ENCODE peak calls at places on chromosomes 13 and 19, in ten cellular contexts. U is fibroblast of the aortic adventitia, N is adrenal gland, D is thoracic aorta, L is BE2C, C is ovary, S is ascending aorta, X is neural progenitor cell, F is fibroblast of pulmonary artery, J is tibial nerve. Y is an unnamed sample.
A peak's percentile ranks its signal among the peaks of the same experiment; 100 is the strongest.

GRCh38 chr13:112229992-112230872 is 145.9 kb upstream of the SPACA7 start:
- DNase-seq in U (no peak), C (no peak), N (no peak), S (no peak), L (no peak), X (no peak), J (no peak), F (no peak), D (no peak), Y (no peak)

GRCh38 chr19:38744298-38744681 is at the start of gene CAPN12:
- DNase-seq in U (no peak), L (no peak), J (no peak), N (no peak), X (no peak), C (no peak), F (no peak), D (no peak), S (no peak), Y (no peak)

GRCh38 chr13:26377038-26377437 is 123.1 kb downstream of the CDK8 start:
- DNase-seq in S (no peak), D (no peak), J (no peak), F (peak; percentile 20), L (peak; percentile 51), N (no peak), C (no peak), U (peak; percentile 11), X (peak; percentile 69), Y (no peak)

GRCh38 chr13:45143346-45143751 is 23.0 kb downstream of the GTF2F2 start:
- DNase-seq in S (no peak), X (no peak), F (peak; percentile 63), U (no peak), N (no peak), C (no peak), D (no peak), L (no peak), J (no peak), Y (no peak)

GRCh38 chr13:31119966-31120733 is 41.6 kb downstream of the HSPH1 start:
- DNase-seq in N (no peak), L (no peak), F (peak; percentile 29), U (peak; percentile 10), X (no peak), C (no peak), D (no peak), S (no peak), J (no peak), Y (peak; percentile 26)

GRCh38 chr19:45090034-45090433 is 2.9 kb upstream of the PPP1R37 start:
- DNase-seq in U (no peak), C (no peak), L (no peak), J (no peak), F (no peak), S (no peak), N (no peak), X (no peak), D (no peak), Y (no peak)

GRCh38 chr19:55289117-55289796 is 5.5 kb downstream of the BRSK1 start:
- DNase-seq in L (no peak), N (no peak), X (no peak), F (no peak), J (no peak), C (no peak), U (peak; percentile 7), D (no peak), S (no peak), Y (no peak)

GRCh38 chr19:55463583-55464031 is 944 bp downstream of the C19orf85 start:
- DNase-seq in U (no peak), J (no peak), S (no peak), L (peak; percentile 9), F (no peak), C (no peak), N (no peak), X (no peak), D (no peak), Y (no peak)

GRCh38 chr19:49791776-49792445 is 21.2 kb downstream of the FUZ start:
- DNase-seq in D (no peak), S (no peak), U (no peak), J (no peak), X (no peak), N (no peak), L (no peak), F (no peak), C (no peak), Y (no peak)

GRCh38 chr13:40342461-40342860 is 324.0 kb downstream of the FOXO1 start:
- DNase-seq in U (peak; percentile 71), D (no peak), X (no peak), F (no peak), L (no peak), C (no peak), S (no peak), N (no peak), J (no peak), Y (no peak)

DNA sequence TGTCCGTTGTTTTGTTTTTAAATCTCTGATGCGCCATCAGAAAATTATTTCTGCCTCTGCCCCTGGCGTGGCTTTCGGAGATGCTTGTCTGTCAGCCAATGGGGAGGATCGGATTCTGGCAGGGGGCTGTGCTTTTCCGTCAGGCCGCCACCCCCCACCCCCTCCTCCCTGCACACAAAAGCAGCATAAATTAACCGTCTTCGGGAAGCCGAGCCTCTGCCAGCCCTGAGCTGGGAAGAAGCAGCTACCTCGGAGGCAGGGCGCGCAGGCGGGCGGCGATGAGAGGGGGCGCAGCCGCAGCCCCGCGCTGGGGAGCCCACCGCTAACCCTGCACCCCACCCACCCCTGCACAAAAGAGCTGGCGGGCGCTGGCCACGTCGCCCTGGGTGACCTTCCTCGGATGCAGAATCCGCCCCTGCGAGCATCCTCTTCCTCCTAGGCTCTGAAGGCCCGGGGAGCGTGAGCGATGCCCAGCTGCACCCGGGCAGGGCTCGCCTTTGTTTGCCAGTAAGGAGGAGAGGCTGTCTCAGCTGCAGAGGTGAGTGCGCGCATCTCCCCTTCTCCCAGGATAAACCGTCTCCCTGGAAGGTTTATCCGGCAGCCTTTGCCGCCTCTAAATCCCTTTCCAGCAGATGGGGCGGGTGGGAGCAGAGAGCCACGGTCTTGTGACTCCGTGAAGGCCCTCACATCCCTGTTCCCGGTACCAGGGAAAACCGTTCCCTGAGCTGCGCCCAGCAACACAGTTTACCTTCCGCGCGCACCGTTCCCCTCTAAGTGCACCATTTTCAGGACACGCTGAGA is at the start of gene ATCAY:
- DNase-seq in X (peak; percentile 91), L (peak; percentile 87), D (no peak), U (no peak), C (no peak), J (no peak), F (no peak), S (no peak), N (no peak), Y (no peak)
- H3K4me3 ChIP-seq in X (peak within 1 kb of the TSS; percentile 83), L (peak within 1 kb of the TSS; percentile 90), D (no peak within 1 kb of the TSS), U (no peak within 1 kb of the TSS), C (no peak within 1 kb of the TSS), J (no peak within 1 kb of the TSS), F (no peak within 1 kb of the TSS), S (no peak within 1 kb of the TSS), N (no peak within 1 kb of the TSS), Y (no peak within 1 kb of the TSS)

DNA sequence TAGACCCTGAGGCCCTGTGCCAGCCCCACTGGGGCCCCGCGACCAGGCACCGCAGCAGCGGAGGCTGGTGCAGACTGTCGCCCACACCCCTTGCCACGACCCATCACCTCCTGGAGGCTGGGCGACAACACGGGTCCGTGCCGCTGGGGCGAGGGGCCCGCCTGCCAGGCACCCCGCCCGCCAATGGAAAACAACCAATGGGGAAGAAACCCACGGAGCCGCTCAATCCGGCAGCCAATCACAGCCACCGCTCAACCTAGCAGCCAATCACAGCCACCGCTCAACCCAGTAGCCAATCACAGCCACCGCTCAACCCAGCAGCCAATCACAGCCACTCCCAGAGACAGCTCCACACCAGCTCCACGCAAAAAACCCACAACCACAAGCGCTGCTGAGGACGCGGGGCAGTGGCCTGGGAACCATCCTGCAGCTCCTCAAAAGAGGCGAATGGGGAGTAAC is 29.7 kb downstream of the GPX4 start:
- DNase-seq in S (no peak), X (no peak), N (peak; percentile 55), C (no peak), U (no peak), D (no peak), F (no peak), J (no peak), L (no peak), Y (no peak)
- H3K4me3 ChIP-seq in S (peak overlapping the region; percentile 74), X (no peak overlapping the region), N (no peak overlapping the region), C (no peak overlapping the region), U (no peak overlapping the region), D (peak overlapping the region; percentile 95), F (no peak overlapping the region), J (peak overlapping the region; percentile 82), L (no peak overlapping the region), Y (no peak overlapping the region)

GRCh38 chr19:3882041-3882384 is 1.5 kb downstream of the ATCAY start:
- DNase-seq in F (no peak), D (no peak), C (no peak), N (no peak), L (no peak), U (no peak), J (no peak), S (no peak), X (no peak), Y (no peak)

GRCh38 chr19:3879656-3880055 is 829 bp upstream of the ATCAY start:
- DNase-seq in C (no peak), J (no peak), N (no peak), D (no peak), X (no peak), S (no peak), U (no peak), L (no peak), F (no peak), Y (no peak)

DNA sequence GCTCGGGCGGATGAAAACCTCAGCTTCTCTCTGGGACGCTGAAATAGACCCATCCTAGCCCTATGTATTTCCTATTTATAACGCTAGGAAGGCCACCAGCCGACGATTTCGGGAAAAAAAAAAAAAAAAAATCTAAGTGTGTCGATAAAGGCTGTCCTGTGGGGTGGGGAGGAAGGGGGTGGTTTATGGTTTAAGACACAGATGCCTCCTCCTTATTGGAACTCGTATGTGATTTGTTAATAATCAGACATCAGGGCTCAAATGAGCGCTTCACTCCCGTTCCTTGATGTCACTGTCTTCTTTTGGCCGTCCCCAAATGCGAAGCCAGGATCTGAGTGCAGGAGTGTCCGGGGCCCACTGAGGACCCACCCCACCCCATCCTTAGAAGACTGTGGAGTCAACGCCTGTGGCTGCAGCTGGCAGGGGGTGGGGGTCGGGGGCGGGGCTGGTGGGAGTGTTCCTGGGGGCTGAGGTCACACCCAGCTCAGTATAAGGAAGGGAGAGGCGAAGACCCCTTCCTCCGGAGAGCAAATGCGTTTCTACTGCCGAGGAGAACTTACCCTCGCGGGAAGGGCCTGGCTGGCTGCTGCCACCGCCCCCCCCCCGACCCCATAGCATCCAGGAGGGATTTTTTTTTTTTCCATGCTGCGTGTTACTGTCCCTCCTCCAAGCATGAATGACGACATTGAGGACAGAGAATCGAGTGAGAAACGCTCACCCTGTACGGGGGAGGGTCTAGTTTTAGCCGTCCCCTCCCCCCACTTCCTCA is 971 bp downstream of the ATCAY start:
- DNase-seq in D (no peak), L (peak; percentile 34), S (no peak), U (no peak), C (no peak), N (no peak), F (no peak), X (peak; percentile 52), J (no peak), Y (no peak)
- H3K4me3 ChIP-seq in D (no peak overlapping the region), L (peak overlapping the region; percentile 90), S (no peak overlapping the region), U (no peak overlapping the region), C (no peak overlapping the region), N (no peak overlapping the region), F (no peak overlapping the region), X (peak overlapping the region; percentile 83), J (no peak overlapping the region), Y (no peak overlapping the region)

DNA sequence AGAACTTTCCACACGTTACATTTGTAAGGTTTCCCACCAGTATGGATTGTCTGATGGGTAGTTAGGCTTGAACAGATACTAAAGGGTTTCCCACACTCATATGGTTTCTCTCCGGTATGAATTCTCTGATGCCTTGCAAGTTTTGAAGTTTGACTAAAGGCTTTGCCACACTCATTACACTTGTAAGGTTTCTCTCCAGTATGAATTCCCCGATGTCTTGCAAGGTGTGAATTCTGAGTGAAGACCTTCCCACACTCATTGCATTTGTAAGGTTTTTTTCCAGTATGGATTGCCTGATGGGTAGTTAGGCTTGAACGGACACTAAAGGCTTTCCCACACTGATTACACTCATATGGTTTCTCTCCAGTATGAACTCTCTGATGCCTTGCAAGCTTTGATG is 7.6 kb upstream of the ZNF415 start:
- DNase-seq in N (no peak), S (no peak), X (no peak), F (no peak), D (no peak), J (no peak), U (no peak), C (no peak), L (no peak), Y (no peak)
- H3K4me3 ChIP-seq in N (no peak overlapping the region), S (no peak overlapping the region), X (no peak overlapping the region), F (no peak overlapping the region), D (no peak overlapping the region), J (no peak overlapping the region), U (no peak overlapping the region), C (no peak overlapping the region), L (no peak overlapping the region), Y (no peak overlapping the region)

Y was measured in lung.